ENCODE peak calls at places on chromosomes 11 and 22, in five cellular contexts. X, S, W, N and L are unnamed samples.

GRCh38 chr11:2777871-2778629 is 78.3 kb upstream of the KCNQ1OT1 start:
- DNase-seq in X (peak), S (no peak), W (no peak), N (no peak), L (no peak)

GRCh38 chr11:69705246-69705856 is 1.5 kb upstream of the FGF19 start:
- DNase-seq in X (no peak), S (no peak), W (no peak), N (no peak), L (no peak)

GRCh38 chr11:34181856-34182405 is 76.5 kb downstream of the NAT10 start:
- DNase-seq in X (no peak), S (no peak), W (no peak), N (no peak), L (no peak)

GRCh38 chr11:69630009-69630870 is 10.7 kb upstream of the CCND1 start:
- DNase-seq in X (no peak), S (no peak), W (peak), N (peak), L (no peak)

GRCh38 chr22:18095101-18095805 is 15.4 kb upstream of the TUBA8 start:
- DNase-seq in X (no peak), S (peak), W (no peak), N (no peak), L (no peak)

GRCh38 chr11:61542024-61542461 is 33.5 kb downstream of the LRRC10B start:
- DNase-seq in X (no peak), S (no peak), W (no peak), N (no peak), L (no peak)

GRCh38 chr22:39527481-39527961 is 5.0 kb downstream of the RPS19BP1 start:
- DNase-seq in X (no peak), S (peak), W (no peak), N (peak), L (peak)

GRCh38 chr11:83865636-83866461 is 579.7 kb upstream of the CCDC90B start:
- DNase-seq in X (no peak), S (peak), W (peak), N (no peak), L (peak)

GRCh38 chr22:21698430-21699329 is 32.9 kb downstream of the PPIL2 start:
- DNase-seq in X (no peak), S (peak), W (no peak), N (no peak), L (no peak)

GRCh38 chr11:76132268-76132667 is 74.0 kb downstream of the WNT11 start:
- DNase-seq in X (no peak), S (no peak), W (no peak), N (no peak), L (no peak)

GRCh38 chr11:111355101-111355500 is 24.0 kb downstream of the POU2AF1 start:
- DNase-seq in X (no peak), S (no peak), W (no peak), N (no peak), L (no peak)

GRCh38 chr11:119339581-119340334 is 925 bp downstream of the C1QTNF5 start:
- DNase-seq in X (no peak), S (peak), W (peak), N (peak), L (peak)

GRCh38 chr11:116840224-116840745 is 2.9 kb upstream of the APOA1 start:
- DNase-seq in X (no peak), S (peak), W (peak), N (peak), L (no peak)

GRCh38 chr11:72685560-72686480 is 11.6 kb upstream of the PDE2A start:
- DNase-seq in X (no peak), S (no peak), W (peak), N (no peak), L (no peak)

GRCh38 chr11:17563248-17563647 is 16.2 kb downstream of the OTOG start:
- DNase-seq in X (no peak), S (no peak), W (peak), N (no peak), L (peak)

GRCh38 chr11:13119928-13120520 is 110.9 kb downstream of the RASSF10 start:
- DNase-seq in X (no peak), S (no peak), W (peak), N (no peak), L (no peak)

GRCh38 chr11:116072133-116072532 is 567.9 kb upstream of the CADM1 start:
- DNase-seq in X (no peak), S (no peak), W (no peak), N (no peak), L (no peak)

GRCh38 chr22:35632902-35633301 is 15.3 kb upstream of the APOL6 start:
- DNase-seq in X (no peak), S (no peak), W (no peak), N (no peak), L (no peak)

GRCh38 chr11:6219359-6219758 is 14.0 kb downstream of the C11orf42 start:
- DNase-seq in X (no peak), S (peak), W (peak), N (no peak), L (peak)

GRCh38 chr11:71070490-71071455 is 181.6 kb downstream of the SHANK2 start:
- DNase-seq in X (no peak), S (no peak), W (no peak), N (no peak), L (no peak)

GRCh38 chr11:130828741-130829140 is 87.5 kb downstream of the SNX19 start:
- DNase-seq in X (no peak), S (no peak), W (no peak), N (no peak), L (no peak)

GRCh38 chr11:81870066-81870412 is 863.6 kb downstream of the FAM181B start:
- DNase-seq in X (no peak), S (no peak), W (no peak), N (no peak), L (no peak)

GRCh38 chr11:120146413-120147093 is 8.6 kb upstream of the TRIM29 start:
- DNase-seq in X (no peak), S (no peak), W (no peak), N (no peak), L (no peak)

GRCh38 chr11:8787372-8787771 is 104.8 kb downstream of the RPL27A start:
- DNase-seq in X (no peak), S (peak), W (peak), N (no peak), L (no peak)

GRCh38 chr11:126194121-126194543 is 17.3 kb downstream of the RPUSD4 start:
- DNase-seq in X (no peak), S (peak), W (peak), N (peak), L (peak)

GRCh38 chr11:119666463-119667131 is 62.4 kb downstream of the NECTIN1 start:
- DNase-seq in X (peak), S (peak), W (peak), N (peak), L (peak)

GRCh38 chr11:31809857-31810778 is 1.0 kb downstream of the PAX6 start:
- DNase-seq in X (no peak), S (peak), W (peak), N (no peak), L (peak)

GRCh38 chr11:122180435-122180834 is 64.4 kb upstream of the BLID start:
- DNase-seq in X (no peak), S (peak), W (peak), N (no peak), L (peak)

GRCh38 chr11:7592706-7593105 is 78.9 kb downstream of the PPFIBP2 start:
- DNase-seq in X (no peak), S (peak), W (peak), N (no peak), L (peak)

GRCh38 chr11:117768506-117768905 is 28.5 kb downstream of the DSCAML1 start:
- DNase-seq in X (no peak), S (no peak), W (no peak), N (no peak), L (no peak)

GRCh38 chr11:19076744-19077589 is 16.4 kb upstream of the MRGPRX2 start:
- DNase-seq in X (peak), S (peak), W (peak), N (peak), L (peak)

GRCh38 chr11:128039140-128040021 is 548.0 kb downstream of the ETS1 start:
- DNase-seq in X (peak), S (peak), W (peak), N (no peak), L (peak)

GRCh38 chr11:376531-377173 is 7.4 kb downstream of the B4GALNT4 start:
- DNase-seq in X (no peak), S (no peak), W (no peak), N (no peak), L (no peak)

GRCh38 chr11:66328307-66329144 is 7.7 kb downstream of the RIN1 start:
- DNase-seq in X (peak), S (peak), W (peak), N (peak), L (peak)

GRCh38 chr11:64572143-64572542 is 18.9 kb upstream of the SLC22A12 start:
- DNase-seq in X (no peak), S (no peak), W (no peak), N (no peak), L (no peak)

GRCh38 chr11:130498181-130498580 is 49.7 kb downstream of the ADAMTS15 start:
- DNase-seq in X (no peak), S (no peak), W (no peak), N (no peak), L (no peak)

GRCh38 chr11:33716236-33716635 is 15.6 kb upstream of the C11orf91 start:
- DNase-seq in X (no peak), S (peak), W (peak), N (peak), L (peak)